ENCODE peak calls at places on chromosomes 3 and 15, in seven cellular contexts. One of them, this sample, is unnamed.

GRCh38 chr3:56366641-56366984 is 101.7 kb downstream of the ERC2 start:
- DNase-seq in amniotic stem cell: no peak
- DNase-seq in HT1080: no peak
- DNase-seq in nephron progenitor cell: no peak
- DNase-seq in cardiac fibroblast: no peak
- DNase-seq in NCI-H1092 treated with DMSO at 0.1 percent for 48 hours: no peak
- DNase-seq in activated T-helper 1 cell treated with Interleukin-2 at 50 U/mL for 16 hours: no peak
- DNase-seq in this sample: no peak

GRCh38 chr15:55235637-55236036 is 38.9 kb upstream of the RSL24D1 start:
- DNase-seq in NCI-H1092 treated with DMSO at 0.1 percent for 48 hours: no peak
- DNase-seq in amniotic stem cell: no peak
- DNase-seq in HT1080: no peak
- DNase-seq in nephron progenitor cell: no peak
- DNase-seq in cardiac fibroblast: no peak
- DNase-seq in activated T-helper 1 cell treated with Interleukin-2 at 50 U/mL for 16 hours: no peak
- DNase-seq in this sample: no peak

GRCh38 chr3:46693038-46693896 is at the start of gene ALS2CL:
- DNase-seq in NCI-H1092 treated with DMSO at 0.1 percent for 48 hours: no peak
- DNase-seq in amniotic stem cell: no peak
- DNase-seq in cardiac fibroblast: peak; percentile 18
- DNase-seq in activated T-helper 1 cell treated with Interleukin-2 at 50 U/mL for 16 hours: peak; percentile 67
- DNase-seq in nephron progenitor cell: peak; percentile 64
- DNase-seq in HT1080: peak; percentile 36
- DNase-seq in this sample: peak; percentile 5

GRCh38 chr3:172145287-172145686 is 105.9 kb downstream of the FNDC3B start:
- DNase-seq in nephron progenitor cell: no peak
- DNase-seq in NCI-H1092 treated with DMSO at 0.1 percent for 48 hours: no peak
- DNase-seq in amniotic stem cell: no peak
- DNase-seq in HT1080: no peak
- DNase-seq in activated T-helper 1 cell treated with Interleukin-2 at 50 U/mL for 16 hours: no peak
- DNase-seq in cardiac fibroblast: no peak
- DNase-seq in this sample: no peak

GRCh38 chr3:125075738-125076137 is 19.9 kb upstream of the HEG1 start:
- DNase-seq in HT1080: no peak
- DNase-seq in amniotic stem cell: no peak
- DNase-seq in cardiac fibroblast: no peak
- DNase-seq in activated T-helper 1 cell treated with Interleukin-2 at 50 U/mL for 16 hours: no peak
- DNase-seq in nephron progenitor cell: peak; percentile 38
- DNase-seq in NCI-H1092 treated with DMSO at 0.1 percent for 48 hours: no peak
- DNase-seq in this sample: no peak

GRCh38 chr3:179069762-179070390 is 1.7 kb downstream of the ZMAT3 start:
- DNase-seq in activated T-helper 1 cell treated with Interleukin-2 at 50 U/mL for 16 hours: no peak
- DNase-seq in amniotic stem cell: no peak
- DNase-seq in cardiac fibroblast: peak; percentile 45
- DNase-seq in nephron progenitor cell: no peak
- DNase-seq in HT1080: peak; percentile 62
- DNase-seq in NCI-H1092 treated with DMSO at 0.1 percent for 48 hours: no peak
- DNase-seq in this sample: no peak

GRCh38 chr3:37988931-37989525 is 1.6 kb upstream of the VILL start:
- DNase-seq in nephron progenitor cell: no peak
- DNase-seq in HT1080: no peak
- DNase-seq in amniotic stem cell: no peak
- DNase-seq in activated T-helper 1 cell treated with Interleukin-2 at 50 U/mL for 16 hours: no peak
- DNase-seq in cardiac fibroblast: no peak
- DNase-seq in NCI-H1092 treated with DMSO at 0.1 percent for 48 hours: peak; percentile 4
- DNase-seq in this sample: no peak

GRCh38 chr15:100918690-100919480 is at the start of gene LRRK1:
- DNase-seq in cardiac fibroblast: peak; percentile 61
- DNase-seq in activated T-helper 1 cell treated with Interleukin-2 at 50 U/mL for 16 hours: no peak
- DNase-seq in HT1080: peak; percentile 44
- DNase-seq in NCI-H1092 treated with DMSO at 0.1 percent for 48 hours: no peak
- DNase-seq in nephron progenitor cell: peak; percentile 54
- DNase-seq in amniotic stem cell: no peak
- DNase-seq in this sample: peak; percentile 43

GRCh38 chr3:48258530-48258929 is 17.6 kb downstream of the ZNF589 start:
- DNase-seq in nephron progenitor cell: no peak
- DNase-seq in activated T-helper 1 cell treated with Interleukin-2 at 50 U/mL for 16 hours: no peak
- DNase-seq in amniotic stem cell: no peak
- DNase-seq in cardiac fibroblast: no peak
- DNase-seq in NCI-H1092 treated with DMSO at 0.1 percent for 48 hours: no peak
- DNase-seq in HT1080: no peak
- DNase-seq in this sample: no peak

GRCh38 chr3:142618917-142619401 is 22.8 kb downstream of the PLS1 start:
- DNase-seq in activated T-helper 1 cell treated with Interleukin-2 at 50 U/mL for 16 hours: no peak
- DNase-seq in cardiac fibroblast: no peak
- DNase-seq in NCI-H1092 treated with DMSO at 0.1 percent for 48 hours: peak; percentile 92
- DNase-seq in amniotic stem cell: no peak
- DNase-seq in nephron progenitor cell: no peak
- DNase-seq in HT1080: peak; percentile 88
- DNase-seq in this sample: no peak